ENCODE peak calls at places on chromosomes 2 and 18, in eight cellular contexts. One of them, this sample, is unnamed.

GRCh38 chr2:232836934-232837333 is 33.1 kb upstream of the SNORC start:
- DNase-seq in cardiac muscle cell: no peak
- DNase-seq in AG10803: no peak
- DNase-seq in BE2C: no peak
- DNase-seq in natural killer cell: no peak
- DNase-seq in foreskin keratinocyte: no peak
- DNase-seq in astrocyte of the spinal cord: no peak
- DNase-seq in CD8-positive, alpha-beta T cell: no peak
- DNase-seq in this sample: no peak

GRCh38 chr2:240289701-240290431 is 145.6 kb upstream of the GPC1 start:
- DNase-seq in cardiac muscle cell: no peak
- DNase-seq in AG10803: no peak
- DNase-seq in BE2C: no peak
- DNase-seq in natural killer cell: no peak
- DNase-seq in foreskin keratinocyte: no peak
- DNase-seq in astrocyte of the spinal cord: no peak
- DNase-seq in CD8-positive, alpha-beta T cell: no peak
- DNase-seq in this sample: no peak

GRCh38 chr2:73176205-73176880 is 26.0 kb upstream of the NOTO start:
- DNase-seq in cardiac muscle cell: peak
- DNase-seq in AG10803: peak
- DNase-seq in BE2C: no peak
- DNase-seq in natural killer cell: peak
- DNase-seq in foreskin keratinocyte: no peak
- DNase-seq in astrocyte of the spinal cord: no peak
- DNase-seq in CD8-positive, alpha-beta T cell: peak
- DNase-seq in this sample: no peak

GRCh38 chr2:239093487-239093886 is 245.6 kb downstream of the TWIST2 start:
- DNase-seq in cardiac muscle cell: no peak
- DNase-seq in AG10803: no peak
- DNase-seq in BE2C: no peak
- DNase-seq in natural killer cell: no peak
- DNase-seq in foreskin keratinocyte: no peak
- DNase-seq in astrocyte of the spinal cord: no peak
- DNase-seq in CD8-positive, alpha-beta T cell: no peak
- DNase-seq in this sample: no peak

GRCh38 chr18:79522451-79523220 is 126.9 kb downstream of the NFATC1 start:
- DNase-seq in cardiac muscle cell: no peak
- DNase-seq in AG10803: no peak
- DNase-seq in BE2C: no peak
- DNase-seq in natural killer cell: peak
- DNase-seq in foreskin keratinocyte: no peak
- DNase-seq in astrocyte of the spinal cord: no peak
- DNase-seq in CD8-positive, alpha-beta T cell: peak
- DNase-seq in this sample: no peak

GRCh38 chr18:35002120-35002519 is 39.1 kb upstream of the MAPRE2 start:
- DNase-seq in cardiac muscle cell: no peak
- DNase-seq in AG10803: no peak
- DNase-seq in BE2C: no peak
- DNase-seq in natural killer cell: no peak
- DNase-seq in foreskin keratinocyte: no peak
- DNase-seq in astrocyte of the spinal cord: no peak
- DNase-seq in CD8-positive, alpha-beta T cell: no peak
- DNase-seq in this sample: no peak

GRCh38 chr2:42964444-42965081 is 172.2 kb upstream of the HAAO start:
- DNase-seq in cardiac muscle cell: peak
- DNase-seq in AG10803: peak
- DNase-seq in BE2C: no peak
- DNase-seq in natural killer cell: no peak
- DNase-seq in foreskin keratinocyte: peak
- DNase-seq in astrocyte of the spinal cord: peak
- DNase-seq in CD8-positive, alpha-beta T cell: no peak
- DNase-seq in this sample: no peak

GRCh38 chr2:11746376-11746806 is at the start of gene LPIN1:
- DNase-seq in cardiac muscle cell: peak
- DNase-seq in AG10803: peak
- DNase-seq in BE2C: peak
- DNase-seq in natural killer cell: peak
- DNase-seq in foreskin keratinocyte: peak
- DNase-seq in astrocyte of the spinal cord: peak
- DNase-seq in CD8-positive, alpha-beta T cell: peak
- DNase-seq in this sample: peak

GRCh38 chr18:34718610-34719009 is 8.5 kb downstream of the DTNA start:
- DNase-seq in cardiac muscle cell: no peak
- DNase-seq in AG10803: peak
- DNase-seq in BE2C: no peak
- DNase-seq in natural killer cell: no peak
- DNase-seq in foreskin keratinocyte: no peak
- DNase-seq in astrocyte of the spinal cord: no peak
- DNase-seq in CD8-positive, alpha-beta T cell: no peak
- DNase-seq in this sample: no peak

GRCh38 chr2:238493880-238494572 is 67.3 kb downstream of the ASB1 start:
- DNase-seq in cardiac muscle cell: no peak
- DNase-seq in AG10803: no peak
- DNase-seq in BE2C: no peak
- DNase-seq in natural killer cell: no peak
- DNase-seq in foreskin keratinocyte: no peak
- DNase-seq in astrocyte of the spinal cord: no peak
- DNase-seq in CD8-positive, alpha-beta T cell: peak
- DNase-seq in this sample: no peak

GRCh38 chr2:57868619-57869139 is 177.9 kb upstream of the VRK2 start:
- DNase-seq in cardiac muscle cell: no peak
- DNase-seq in AG10803: no peak
- DNase-seq in BE2C: no peak
- DNase-seq in natural killer cell: no peak
- DNase-seq in foreskin keratinocyte: no peak
- DNase-seq in astrocyte of the spinal cord: no peak
- DNase-seq in CD8-positive, alpha-beta T cell: no peak
- DNase-seq in this sample: no peak

GRCh38 chr2:39728941-39729351 is 50.1 kb downstream of the THUMPD2 start:
- DNase-seq in cardiac muscle cell: peak
- DNase-seq in AG10803: peak
- DNase-seq in BE2C: peak
- DNase-seq in natural killer cell: no peak
- DNase-seq in foreskin keratinocyte: peak
- DNase-seq in astrocyte of the spinal cord: peak
- DNase-seq in CD8-positive, alpha-beta T cell: no peak
- DNase-seq in this sample: no peak

GRCh38 chr2:239818086-239818485 is 207.1 kb downstream of the NDUFA10 start:
- DNase-seq in cardiac muscle cell: no peak
- DNase-seq in AG10803: no peak
- DNase-seq in BE2C: no peak
- DNase-seq in natural killer cell: no peak
- DNase-seq in foreskin keratinocyte: no peak
- DNase-seq in astrocyte of the spinal cord: no peak
- DNase-seq in CD8-positive, alpha-beta T cell: no peak
- DNase-seq in this sample: peak

GRCh38 chr2:62197609-62198236 is 1.8 kb downstream of the B3GNT2 start:
- DNase-seq in cardiac muscle cell: no peak
- DNase-seq in AG10803: peak
- DNase-seq in BE2C: no peak
- DNase-seq in natural killer cell: peak
- DNase-seq in foreskin keratinocyte: peak
- DNase-seq in astrocyte of the spinal cord: no peak
- DNase-seq in CD8-positive, alpha-beta T cell: no peak
- DNase-seq in this sample: no peak

GRCh38 chr2:119432882-119433522 is 1.3 kb downstream of the TMEM37 start:
- DNase-seq in cardiac muscle cell: no peak
- DNase-seq in AG10803: no peak
- DNase-seq in BE2C: no peak
- DNase-seq in natural killer cell: no peak
- DNase-seq in foreskin keratinocyte: no peak
- DNase-seq in astrocyte of the spinal cord: no peak
- DNase-seq in CD8-positive, alpha-beta T cell: no peak
- DNase-seq in this sample: no peak

GRCh38 chr2:119431976-119432881 is 575 bp downstream of the TMEM37 start:
- DNase-seq in cardiac muscle cell: peak
- DNase-seq in AG10803: peak
- DNase-seq in BE2C: no peak
- DNase-seq in natural killer cell: no peak
- DNase-seq in foreskin keratinocyte: no peak
- DNase-seq in astrocyte of the spinal cord: peak
- DNase-seq in CD8-positive, alpha-beta T cell: no peak
- DNase-seq in this sample: no peak

GRCh38 chr2:119430023-119430498 is 1.6 kb upstream of the TMEM37 start:
- DNase-seq in cardiac muscle cell: no peak
- DNase-seq in AG10803: no peak
- DNase-seq in BE2C: no peak
- DNase-seq in natural killer cell: no peak
- DNase-seq in foreskin keratinocyte: no peak
- DNase-seq in astrocyte of the spinal cord: no peak
- DNase-seq in CD8-positive, alpha-beta T cell: no peak
- DNase-seq in this sample: no peak

GRCh38 chr2:119429225-119430000 is 2.2 kb upstream of the TMEM37 start:
- DNase-seq in cardiac muscle cell: peak
- DNase-seq in AG10803: peak
- DNase-seq in BE2C: no peak
- DNase-seq in natural killer cell: no peak
- DNase-seq in foreskin keratinocyte: peak
- DNase-seq in astrocyte of the spinal cord: peak
- DNase-seq in CD8-positive, alpha-beta T cell: no peak
- DNase-seq in this sample: no peak

GRCh38 chr2:119431155-119431975 is at the start of gene TMEM37:
- DNase-seq in cardiac muscle cell: peak
- DNase-seq in AG10803: peak
- DNase-seq in BE2C: peak
- DNase-seq in natural killer cell: no peak
- DNase-seq in foreskin keratinocyte: no peak
- DNase-seq in astrocyte of the spinal cord: peak
- DNase-seq in CD8-positive, alpha-beta T cell: no peak
- DNase-seq in this sample: peak
- TF ChIP-seq CTCF in cardiac muscle cell: no peak
- TF ChIP-seq CTCF in AG10803: no peak
- TF ChIP-seq CTCF in BE2C: no peak
- TF ChIP-seq CTCF in natural killer cell: no peak
- TF ChIP-seq CTCF in foreskin keratinocyte: no peak
- TF ChIP-seq CTCF in astrocyte of the spinal cord: no peak
- TF ChIP-seq CTCF in CD8-positive, alpha-beta T cell: no peak
- TF ChIP-seq CTCF in this sample: no peak

DNA sequence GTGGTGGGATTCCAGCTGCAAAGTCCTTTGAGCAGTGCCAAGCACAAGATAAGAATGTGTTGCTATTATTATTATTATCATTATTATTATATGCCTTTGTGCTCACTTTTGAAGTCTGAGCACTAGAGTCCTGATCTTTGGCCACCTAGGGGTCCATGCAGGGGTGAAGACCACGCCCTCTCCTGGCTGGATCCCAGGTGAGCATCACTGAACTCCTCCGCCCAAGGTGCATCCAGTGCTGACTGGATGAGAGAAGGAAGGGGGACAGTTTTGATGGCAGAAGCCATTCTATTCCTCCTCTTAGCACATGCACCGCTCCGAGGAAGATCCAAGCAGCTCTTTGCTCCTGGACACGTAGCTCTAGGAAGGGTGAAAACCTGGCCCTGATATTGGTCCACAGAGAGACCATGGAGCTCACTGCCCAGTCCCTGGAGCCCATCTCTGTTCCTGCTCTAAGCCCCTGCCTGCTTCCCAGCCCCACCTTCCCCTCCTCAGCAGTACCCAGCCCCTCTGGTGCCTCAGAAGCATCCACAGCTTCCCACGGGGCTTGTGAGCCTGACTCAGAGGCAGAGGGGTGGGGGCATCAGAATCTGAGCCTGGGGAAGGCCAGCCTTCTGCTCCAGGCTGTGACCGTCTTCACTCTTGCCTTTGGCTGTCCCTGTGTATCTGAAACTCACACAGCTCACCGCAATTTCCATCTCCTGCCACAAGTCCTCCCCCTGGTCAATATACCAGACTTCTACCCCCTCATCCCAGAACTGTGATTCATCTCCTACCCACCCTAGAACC is 45.4 kb downstream of the MCFD2 start:
- DNase-seq in cardiac muscle cell: no peak
- DNase-seq in AG10803: no peak
- DNase-seq in BE2C: no peak
- DNase-seq in natural killer cell: no peak
- DNase-seq in foreskin keratinocyte: no peak
- DNase-seq in astrocyte of the spinal cord: no peak
- DNase-seq in CD8-positive, alpha-beta T cell: no peak
- DNase-seq in this sample: no peak
- TF ChIP-seq CTCF in cardiac muscle cell: no peak
- TF ChIP-seq CTCF in AG10803: no peak
- TF ChIP-seq CTCF in BE2C: no peak
- TF ChIP-seq CTCF in natural killer cell: no peak
- TF ChIP-seq CTCF in foreskin keratinocyte: no peak
- TF ChIP-seq CTCF in astrocyte of the spinal cord: no peak
- TF ChIP-seq CTCF in CD8-positive, alpha-beta T cell: no peak
- TF ChIP-seq CTCF in this sample: no peak

DNA sequence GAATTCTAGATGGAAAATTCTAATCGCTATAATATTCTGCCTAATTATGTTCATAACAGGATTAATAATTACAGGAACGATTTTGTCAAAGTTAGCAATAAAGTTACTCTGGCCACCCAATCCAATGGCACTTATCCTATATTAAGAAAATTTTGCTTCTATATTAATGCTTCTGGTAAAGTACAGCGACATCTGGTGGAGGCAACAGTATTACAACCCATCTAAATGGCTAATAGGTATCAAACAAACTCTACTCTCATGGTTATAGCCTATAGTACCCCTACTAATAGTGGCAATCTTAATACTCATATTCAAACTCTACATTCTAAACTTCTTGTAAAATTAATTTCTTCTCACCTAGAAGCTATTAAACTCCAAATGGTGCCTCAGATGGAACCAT is 1084.7 kb upstream of the LRRTM1 start:
- DNase-seq in cardiac muscle cell: no peak
- DNase-seq in AG10803: no peak
- DNase-seq in BE2C: no peak
- DNase-seq in natural killer cell: no peak
- DNase-seq in foreskin keratinocyte: peak
- DNase-seq in astrocyte of the spinal cord: no peak
- DNase-seq in CD8-positive, alpha-beta T cell: no peak
- DNase-seq in this sample: no peak
- TF ChIP-seq CTCF in cardiac muscle cell: no peak
- TF ChIP-seq CTCF in AG10803: peak
- TF ChIP-seq CTCF in BE2C: peak
- TF ChIP-seq CTCF in natural killer cell: no peak
- TF ChIP-seq CTCF in foreskin keratinocyte: peak
- TF ChIP-seq CTCF in astrocyte of the spinal cord: no peak
- TF ChIP-seq CTCF in CD8-positive, alpha-beta T cell: no peak
- TF ChIP-seq CTCF in this sample: peak

DNA sequence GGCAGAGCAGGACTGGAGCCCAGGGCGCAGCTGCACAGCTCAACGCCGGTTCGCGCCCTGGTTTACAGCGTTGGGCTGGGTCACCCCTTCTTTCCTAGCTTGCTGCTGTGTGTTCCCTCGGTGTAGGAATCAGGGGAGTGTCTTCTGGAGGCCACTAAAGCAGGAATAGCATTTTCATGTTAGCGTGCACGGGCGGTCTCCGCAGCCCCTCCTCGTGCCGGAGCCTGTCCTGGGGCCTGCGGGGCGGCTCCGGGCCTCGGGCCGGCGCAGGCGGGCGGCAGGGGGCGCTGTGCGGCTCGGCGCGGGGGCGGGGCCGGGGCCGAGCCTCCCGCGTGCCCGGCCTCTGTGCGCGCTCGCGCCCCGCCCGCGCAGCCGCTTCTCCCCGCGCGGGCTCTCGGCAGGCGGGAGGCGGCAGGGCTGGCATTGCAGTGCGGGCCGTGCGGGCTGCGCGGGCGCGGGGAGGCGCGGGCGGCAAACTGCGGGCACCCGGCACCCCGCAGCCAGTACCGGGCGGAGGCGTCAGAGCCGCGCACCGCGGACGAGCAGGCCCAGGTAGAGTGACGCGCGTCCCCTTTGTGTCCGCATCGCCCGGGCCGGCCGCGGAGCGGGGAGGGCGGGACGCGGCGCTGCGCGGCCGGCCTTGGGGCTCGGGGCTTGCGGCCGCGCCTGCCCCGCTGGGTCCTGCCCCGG is at the start of gene RNF144A:
- DNase-seq in cardiac muscle cell: peak
- DNase-seq in AG10803: peak
- DNase-seq in BE2C: peak
- DNase-seq in natural killer cell: peak
- DNase-seq in foreskin keratinocyte: no peak
- DNase-seq in astrocyte of the spinal cord: peak
- DNase-seq in CD8-positive, alpha-beta T cell: peak
- DNase-seq in this sample: peak
- TF ChIP-seq CTCF in cardiac muscle cell: peak
- TF ChIP-seq CTCF in AG10803: no peak
- TF ChIP-seq CTCF in BE2C: peak
- TF ChIP-seq CTCF in natural killer cell: peak
- TF ChIP-seq CTCF in foreskin keratinocyte: peak
- TF ChIP-seq CTCF in astrocyte of the spinal cord: peak
- TF ChIP-seq CTCF in CD8-positive, alpha-beta T cell: peak
- TF ChIP-seq CTCF in this sample: peak

This sample was measured in type B pancreatic cell.